ENCODE peak calls at places on chromosomes 3 and 15, in four cellular contexts. H is GM12878, I is HepG2, D is H1. E is an unnamed sample.

GRCh38 chr3:1087066-1087555 is 5.7 kb upstream of the CNTN6 start:
- DNase-seq in H (no peak), I (no peak), D (no peak), E (no peak)

GRCh38 chr3:184334470-184335158 is 2.8 kb upstream of the FAM131A start:
- DNase-seq in H (no peak), I (no peak), D (no peak), E (no peak)

GRCh38 chr15:70100495-70101331 is 3.0 kb upstream of the TLE3 start:
- DNase-seq in H (no peak), I (peak), D (no peak), E (peak)

GRCh38 chr3:146543461-146544012 is 870 bp downstream of the PLSCR1 start:
- DNase-seq in H (no peak), I (no peak), D (no peak), E (no peak)

GRCh38 chr3:100710355-100711198 is 1.3 kb downstream of the TFG start:
- DNase-seq in H (peak), I (peak), D (peak), E (peak)

GRCh38 chr3:168161696-168162095 is 66.0 kb upstream of the GOLIM4 start:
- DNase-seq in H (no peak), I (no peak), D (no peak), E (no peak)

GRCh38 chr15:48866141-48866563 is 11.8 kb upstream of the EID1 start:
- DNase-seq in H (no peak), I (no peak), D (no peak), E (no peak)

GRCh38 chr3:119885746-119886530 is 104.0 kb downstream of the NR1I2 start:
- DNase-seq in H (no peak), I (no peak), D (no peak), E (no peak)

GRCh38 chr3:180433172-180433571 is 168.8 kb upstream of the TTC14 start:
- DNase-seq in H (no peak), I (no peak), D (no peak), E (no peak)

GRCh38 chr3:53843195-53844177 is 2.7 kb downstream of the CHDH start:
- DNase-seq in H (peak), I (no peak), D (no peak), E (no peak)

DNA sequence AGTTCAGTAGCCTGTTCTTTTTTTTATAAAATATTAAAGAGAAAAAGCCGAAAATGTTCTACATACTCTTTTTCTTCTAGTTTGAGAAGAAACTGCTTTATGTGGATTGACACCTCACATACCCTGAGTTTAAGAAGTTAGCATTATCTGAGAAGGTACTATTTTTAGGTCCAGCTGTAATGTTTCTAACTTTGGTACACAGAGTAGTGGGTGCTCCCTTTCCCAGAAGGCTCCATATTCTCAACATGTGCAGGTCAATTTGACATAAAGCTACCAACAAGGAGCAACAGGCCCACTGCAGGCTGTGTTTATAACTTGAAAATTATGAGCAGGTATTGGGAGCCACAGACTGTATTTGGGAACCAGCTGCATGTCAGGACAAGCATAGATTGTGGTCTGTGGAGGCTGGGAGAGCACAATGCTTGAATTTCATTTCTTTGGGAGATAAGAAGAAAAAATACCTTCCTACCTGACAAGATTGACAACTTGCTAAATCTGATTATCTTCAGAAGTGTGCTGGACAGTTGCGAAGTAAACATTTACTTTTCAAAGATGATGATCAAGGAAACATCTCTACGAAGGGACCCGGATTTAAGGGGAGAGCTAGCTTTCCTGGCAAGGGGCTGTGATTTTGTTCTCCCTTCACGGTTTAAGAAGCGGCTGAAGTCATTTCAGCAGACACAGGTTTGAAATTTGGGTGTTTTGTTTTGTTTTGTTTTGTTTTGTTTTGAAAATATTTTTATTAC is 57.2 kb downstream of the PPP2R3A start:
- DNase-seq in H (no peak), I (no peak), D (no peak), E (no peak)
- TF ChIP-seq SP1 in H (no peak), I (no peak), D (no peak), E (no peak)

GRCh38 chr15:45631831-45632230 is 3.0 kb upstream of the SQOR start:
- DNase-seq in H (no peak), I (no peak), D (no peak), E (no peak)
- TF ChIP-seq SUZ12 in H (no peak), I (no peak), D (no peak), E (no peak)

GRCh38 chr15:94177112-94177511 is 54.2 kb upstream of the MCTP2 start:
- DNase-seq in H (no peak), I (no peak), D (no peak), E (no peak)

GRCh38 chr15:94175420-94175819 is 55.9 kb upstream of the MCTP2 start:
- DNase-seq in H (no peak), I (no peak), D (no peak), E (no peak)

GRCh38 chr15:94174399-94174802 is 57.0 kb upstream of the MCTP2 start:
- DNase-seq in H (peak), I (no peak), D (no peak), E (no peak)
- TF ChIP-seq SP1 in H (no peak), I (no peak), D (no peak), E (no peak)

GRCh38 chr3:187822402-187822801 is 77.1 kb upstream of the BCL6 start:
- DNase-seq in H (no peak), I (no peak), D (peak), E (no peak)
- TF ChIP-seq SUZ12 in H (no peak), I (no peak), D (no peak), E (no peak)

DNA sequence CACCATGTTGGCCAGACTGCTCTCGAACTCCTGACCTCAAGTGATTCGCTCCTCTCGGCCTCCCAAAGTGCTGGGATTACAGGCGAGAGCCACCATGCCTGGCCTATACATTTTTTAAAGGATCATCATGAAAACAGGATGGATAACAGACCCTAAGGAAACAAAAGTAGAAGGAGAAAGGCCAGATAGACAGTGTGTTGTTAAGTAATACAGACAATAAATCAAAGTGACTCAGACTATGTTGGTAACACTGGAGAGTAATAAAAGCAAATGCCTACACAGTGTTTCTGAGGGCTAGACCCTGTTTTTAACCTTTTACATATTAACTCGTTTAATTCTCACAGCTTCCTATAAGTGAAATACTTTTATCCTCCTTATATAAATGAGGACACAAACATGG is 133.8 kb upstream of the MCTP2 start:
- DNase-seq in H (no peak), I (no peak), D (no peak), E (no peak)
- TF ChIP-seq SP1 in H (no peak), I (no peak), D (no peak), E (no peak)

GRCh38 chr3:133489466-133490085 is 83.9 kb upstream of the CDV3 start:
- DNase-seq in H (no peak), I (no peak), D (no peak), E (no peak)

GRCh38 chr3:133490468-133491351 is 82.8 kb upstream of the CDV3 start:
- DNase-seq in H (peak), I (no peak), D (no peak), E (no peak)

GRCh38 chr3:133491481-133492059 is 81.9 kb upstream of the CDV3 start:
- DNase-seq in H (no peak), I (no peak), D (no peak), E (no peak)

GRCh38 chr3:133492159-133492860 is 81.2 kb upstream of the CDV3 start:
- DNase-seq in H (no peak), I (no peak), D (no peak), E (no peak)

GRCh38 chr3:133494469-133494868 is 79.0 kb upstream of the CDV3 start:
- DNase-seq in H (no peak), I (peak), D (peak), E (peak)
- TF ChIP-seq SUZ12 in H (no peak), I (no peak), D (no peak), E (no peak)

GRCh38 chr15:100764778-100765457 is 114.7 kb upstream of the ALDH1A3 start:
- DNase-seq in H (no peak), I (no peak), D (peak), E (no peak)

GRCh38 chr15:100762913-100763627 is 116.6 kb upstream of the ALDH1A3 start:
- DNase-seq in H (no peak), I (no peak), D (no peak), E (no peak)

GRCh38 chr15:100762289-100762688 is 117.3 kb upstream of the ALDH1A3 start:
- DNase-seq in H (no peak), I (no peak), D (no peak), E (no peak)

GRCh38 chr15:100765458-100766224 is 114.0 kb upstream of the ALDH1A3 start:
- DNase-seq in H (no peak), I (no peak), D (no peak), E (no peak)

GRCh38 chr15:100763764-100764750 is 115.6 kb upstream of the ALDH1A3 start:
- DNase-seq in H (no peak), I (no peak), D (no peak), E (no peak)
- TF ChIP-seq SP1 in H (no peak), I (no peak), D (no peak), E (no peak)

DNA sequence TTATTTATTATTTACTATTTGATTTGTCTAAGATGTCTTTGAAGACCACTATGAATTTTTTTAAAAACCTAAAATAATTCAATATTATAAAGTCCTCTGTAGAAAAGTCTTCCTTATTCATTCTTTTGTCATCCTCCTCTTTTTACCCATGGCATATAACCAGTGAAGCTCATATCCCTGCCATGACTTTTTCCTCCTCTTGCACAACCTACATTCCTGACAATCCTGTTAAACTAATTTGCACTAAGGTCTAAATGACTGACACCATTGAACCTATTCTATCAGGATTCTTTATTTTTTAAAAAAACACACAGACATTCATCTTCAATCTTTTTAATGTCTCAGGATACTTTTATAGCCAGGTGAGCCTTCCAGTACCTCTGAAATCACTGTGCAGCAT is 159.9 kb upstream of the SLC2A2 start:
- DNase-seq in H (no peak), I (no peak), D (no peak), E (no peak)
- TF ChIP-seq SUZ12 in H (no peak), I (no peak), D (no peak), E (no peak)

GRCh38 chr3:48157950-48158376 is 30.3 kb downstream of the CDC25A start:
- DNase-seq in H (no peak), I (peak), D (peak), E (peak)
- TF ChIP-seq SP1 in H (no peak), I (no peak), D (no peak), E (no peak)